ENCODE peak calls at places on chromosomes 3 and 15, in six cellular contexts. One of them, this sample, is unnamed. For H3K4me1, the result is how much of the 10 kb centered on the place peaks cover.

GRCh38 chr3:98917608-98918007 is 16.1 kb upstream of the DCBLD2 start:
- DNase-seq in Peyer's patch: no peak
- DNase-seq in astrocyte: no peak
- DNase-seq in uterus: no peak
- DNase-seq in BE2C: no peak
- DNase-seq in neural progenitor cell: no peak
- DNase-seq in this sample: no peak

GRCh38 chr3:153087595-153088566 is 74.1 kb upstream of the RAP2B start:
- DNase-seq in Peyer's patch: no peak
- DNase-seq in astrocyte: peak
- DNase-seq in uterus: no peak
- DNase-seq in BE2C: no peak
- DNase-seq in neural progenitor cell: no peak
- DNase-seq in this sample: no peak

GRCh38 chr3:64255941-64256340 is 30.7 kb upstream of the PRICKLE2 start:
- DNase-seq in Peyer's patch: no peak
- DNase-seq in astrocyte: no peak
- DNase-seq in uterus: no peak
- DNase-seq in BE2C: no peak
- DNase-seq in neural progenitor cell: no peak
- DNase-seq in this sample: no peak

GRCh38 chr3:178117641-178118040 is 418.6 kb upstream of the KCNMB2 start:
- DNase-seq in Peyer's patch: no peak
- DNase-seq in astrocyte: no peak
- DNase-seq in uterus: no peak
- DNase-seq in BE2C: no peak
- DNase-seq in neural progenitor cell: no peak
- DNase-seq in this sample: no peak

GRCh38 chr3:178485756-178486155 is 50.5 kb upstream of the KCNMB2 start:
- DNase-seq in Peyer's patch: no peak
- DNase-seq in astrocyte: peak
- DNase-seq in uterus: no peak
- DNase-seq in BE2C: no peak
- DNase-seq in neural progenitor cell: no peak
- DNase-seq in this sample: no peak

GRCh38 chr3:126493051-126493450 is 17.4 kb upstream of the ZXDC start:
- DNase-seq in Peyer's patch: no peak
- DNase-seq in astrocyte: no peak
- DNase-seq in uterus: no peak
- DNase-seq in BE2C: no peak
- DNase-seq in neural progenitor cell: no peak
- DNase-seq in this sample: no peak

GRCh38 chr3:77915341-77915740 is 875.4 kb downstream of the ROBO2 start:
- DNase-seq in Peyer's patch: no peak
- DNase-seq in astrocyte: no peak
- DNase-seq in uterus: no peak
- DNase-seq in BE2C: no peak
- DNase-seq in neural progenitor cell: no peak
- DNase-seq in this sample: no peak

GRCh38 chr15:77009646-77010311 is 14.9 kb downstream of the PSTPIP1 start:
- DNase-seq in Peyer's patch: peak
- DNase-seq in astrocyte: no peak
- DNase-seq in uterus: no peak
- DNase-seq in BE2C: no peak
- DNase-seq in neural progenitor cell: no peak
- DNase-seq in this sample: no peak

GRCh38 chr3:14432996-14433572 is 30.7 kb downstream of the SLC6A6 start:
- DNase-seq in Peyer's patch: no peak
- DNase-seq in astrocyte: no peak
- DNase-seq in uterus: no peak
- DNase-seq in BE2C: no peak
- DNase-seq in neural progenitor cell: no peak
- DNase-seq in this sample: no peak

GRCh38 chr15:86337071-86337470 is 257.4 kb downstream of the AGBL1 start:
- DNase-seq in Peyer's patch: no peak
- DNase-seq in astrocyte: no peak
- DNase-seq in uterus: no peak
- DNase-seq in BE2C: no peak
- DNase-seq in neural progenitor cell: no peak
- DNase-seq in this sample: no peak

GRCh38 chr3:123623346-123623880 is 38.6 kb upstream of the HACD2 start:
- DNase-seq in Peyer's patch: no peak
- DNase-seq in astrocyte: no peak
- DNase-seq in uterus: no peak
- DNase-seq in BE2C: no peak
- DNase-seq in neural progenitor cell: no peak
- DNase-seq in this sample: no peak

GRCh38 chr3:42660898-42661297 is 7.4 kb downstream of the ZBTB47 start:
- DNase-seq in Peyer's patch: no peak
- DNase-seq in astrocyte: no peak
- DNase-seq in uterus: no peak
- DNase-seq in BE2C: no peak
- DNase-seq in neural progenitor cell: no peak
- DNase-seq in this sample: no peak

GRCh38 chr3:149421764-149422163 is 44.3 kb upstream of the TM4SF1 start:
- DNase-seq in Peyer's patch: no peak
- DNase-seq in astrocyte: no peak
- DNase-seq in uterus: no peak
- DNase-seq in BE2C: no peak
- DNase-seq in neural progenitor cell: no peak
- DNase-seq in this sample: no peak

GRCh38 chr15:61171190-61171589 is 57.9 kb downstream of the RORA start:
- DNase-seq in Peyer's patch: no peak
- DNase-seq in astrocyte: no peak
- DNase-seq in uterus: no peak
- DNase-seq in BE2C: no peak
- DNase-seq in neural progenitor cell: no peak
- DNase-seq in this sample: no peak

GRCh38 chr15:57320543-57321220 is 55.6 kb upstream of the CGNL1 start:
- DNase-seq in Peyer's patch: no peak
- DNase-seq in astrocyte: peak
- DNase-seq in uterus: no peak
- DNase-seq in BE2C: no peak
- DNase-seq in neural progenitor cell: no peak
- DNase-seq in this sample: no peak

GRCh38 chr3:67018105-67018788 is 20.1 kb downstream of the KBTBD8 start:
- DNase-seq in Peyer's patch: peak
- DNase-seq in astrocyte: no peak
- DNase-seq in uterus: no peak
- DNase-seq in BE2C: no peak
- DNase-seq in neural progenitor cell: no peak
- DNase-seq in this sample: no peak

DNA sequence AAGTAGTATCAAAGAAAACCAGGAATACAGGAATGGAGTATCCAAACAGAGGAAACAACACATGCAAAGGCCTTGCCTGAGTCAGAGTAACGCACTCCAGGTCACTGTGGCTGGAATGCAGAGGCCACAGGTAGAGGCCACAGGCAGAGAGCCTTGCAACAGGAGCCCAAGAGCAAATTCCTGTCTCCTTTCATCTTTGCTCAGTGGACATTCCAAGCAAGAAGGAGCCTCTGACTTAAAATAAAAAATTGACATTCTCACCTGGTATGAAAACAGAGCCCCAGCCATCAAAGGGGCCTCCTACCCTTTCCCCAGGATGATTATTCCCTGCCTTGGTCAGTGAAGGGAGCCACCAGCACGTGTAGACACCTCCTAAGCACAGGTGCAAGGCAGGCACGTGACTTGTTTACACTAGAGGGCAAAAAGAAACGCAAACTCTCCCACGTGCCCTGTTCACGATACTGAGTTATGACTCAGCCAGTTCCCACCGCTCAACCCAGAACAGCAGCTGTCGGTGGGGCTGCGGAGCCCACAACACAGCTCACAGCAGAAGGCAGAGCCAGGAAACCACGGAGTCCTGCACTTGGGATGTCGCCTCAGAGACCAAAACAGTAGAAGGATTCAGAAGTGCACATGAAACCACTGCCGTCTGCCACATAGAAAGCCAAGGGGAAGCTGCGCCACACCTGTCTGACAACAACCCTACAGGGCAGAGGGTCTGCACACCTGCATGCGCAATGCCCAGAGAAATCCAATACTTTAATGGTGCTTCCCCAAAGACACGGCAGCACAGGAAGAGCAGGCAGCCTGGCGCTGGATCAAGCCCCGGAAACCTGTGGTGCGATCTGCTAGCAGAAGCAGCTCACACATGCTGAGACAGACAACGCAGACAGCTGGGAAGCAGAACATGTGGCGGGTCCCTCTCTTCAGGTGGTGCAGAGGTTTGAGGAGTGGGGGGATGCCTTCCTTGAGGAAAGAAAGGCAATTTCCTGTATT is 52.1 kb downstream of the ITGB5 start:
- DNase-seq in Peyer's patch: peak
- DNase-seq in astrocyte: peak
- DNase-seq in uterus: peak
- DNase-seq in BE2C: peak
- DNase-seq in neural progenitor cell: peak
- DNase-seq in this sample: no peak
- H3K4me1 ChIP-seq in Peyer's patch: under half
- H3K4me1 ChIP-seq in astrocyte: under half
- H3K4me1 ChIP-seq in uterus: under half
- H3K4me1 ChIP-seq in BE2C: half or more
- H3K4me1 ChIP-seq in neural progenitor cell: under half
- H3K4me1 ChIP-seq in this sample: under half

DNA sequence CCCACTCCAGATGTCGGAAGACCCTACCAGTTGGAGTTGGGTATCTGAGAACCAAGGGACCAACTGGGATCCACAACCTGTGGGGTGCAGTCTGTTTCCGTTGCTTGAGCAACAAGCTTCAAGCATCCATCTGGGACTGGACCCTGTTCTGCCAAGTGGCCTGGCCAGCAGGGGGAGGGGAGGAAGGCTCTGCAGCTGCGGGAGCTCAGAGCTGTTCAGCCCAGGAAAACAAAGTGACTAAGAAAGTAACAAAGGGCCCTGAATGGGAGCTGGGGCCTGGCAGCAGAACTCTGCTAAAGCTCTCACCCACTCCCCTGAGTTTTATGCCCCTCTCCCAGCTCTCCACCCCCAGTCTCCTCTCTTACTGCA is 2.7 kb downstream of the TYRO3 start:
- DNase-seq in Peyer's patch: no peak
- DNase-seq in astrocyte: peak
- DNase-seq in uterus: peak
- DNase-seq in BE2C: peak
- DNase-seq in neural progenitor cell: peak
- DNase-seq in this sample: no peak
- TF ChIP-seq CTCF in Peyer's patch: no peak
- TF ChIP-seq CTCF in astrocyte: no peak
- TF ChIP-seq CTCF in uterus: peak
- TF ChIP-seq CTCF in BE2C: peak
- TF ChIP-seq CTCF in neural progenitor cell: peak
- TF ChIP-seq CTCF in this sample: no peak

DNA sequence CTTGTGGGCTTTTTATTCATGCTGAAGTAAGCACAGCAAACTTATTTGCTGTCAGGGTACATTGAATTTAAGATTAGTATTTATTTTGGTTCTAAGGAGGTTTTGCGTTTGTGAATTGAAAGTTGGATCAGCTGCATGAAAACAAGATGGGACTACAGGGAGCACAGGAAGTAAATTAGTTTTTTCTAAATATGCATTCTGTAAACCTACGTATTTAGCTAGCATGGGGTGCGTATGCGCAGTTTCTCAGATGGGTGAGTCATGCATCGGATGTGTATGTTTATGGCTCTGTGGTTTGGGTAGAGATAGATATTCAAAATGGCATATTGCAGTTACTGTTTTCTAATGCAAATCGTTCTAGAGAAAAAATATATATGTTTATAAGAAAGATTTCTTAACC is 452.8 kb downstream of the IL5RA start:
- DNase-seq in Peyer's patch: no peak
- DNase-seq in astrocyte: peak
- DNase-seq in uterus: no peak
- DNase-seq in BE2C: no peak
- DNase-seq in neural progenitor cell: no peak
- DNase-seq in this sample: no peak
- H3K4me1 ChIP-seq in Peyer's patch: under half
- H3K4me1 ChIP-seq in astrocyte: under half
- H3K4me1 ChIP-seq in uterus: under half
- H3K4me1 ChIP-seq in BE2C: under half
- H3K4me1 ChIP-seq in neural progenitor cell: under half
- H3K4me1 ChIP-seq in this sample: under half

GRCh38 chr3:46908986-46909534 is 31.5 kb downstream of the PTH1R start:
- DNase-seq in Peyer's patch: no peak
- DNase-seq in astrocyte: no peak
- DNase-seq in uterus: peak
- DNase-seq in BE2C: no peak
- DNase-seq in neural progenitor cell: no peak
- DNase-seq in this sample: no peak

GRCh38 chr3:46909535-46910161 is 32.1 kb downstream of the PTH1R start:
- DNase-seq in Peyer's patch: peak
- DNase-seq in astrocyte: peak
- DNase-seq in uterus: peak
- DNase-seq in BE2C: peak
- DNase-seq in neural progenitor cell: peak
- DNase-seq in this sample: peak

GRCh38 chr3:46907960-46908293 is 30.4 kb downstream of the PTH1R start:
- DNase-seq in Peyer's patch: no peak
- DNase-seq in astrocyte: no peak
- DNase-seq in uterus: no peak
- DNase-seq in BE2C: no peak
- DNase-seq in neural progenitor cell: no peak
- DNase-seq in this sample: no peak

GRCh38 chr3:46907271-46907670 is 29.8 kb downstream of the PTH1R start:
- DNase-seq in Peyer's patch: peak
- DNase-seq in astrocyte: no peak
- DNase-seq in uterus: no peak
- DNase-seq in BE2C: no peak
- DNase-seq in neural progenitor cell: no peak
- DNase-seq in this sample: no peak

DNA sequence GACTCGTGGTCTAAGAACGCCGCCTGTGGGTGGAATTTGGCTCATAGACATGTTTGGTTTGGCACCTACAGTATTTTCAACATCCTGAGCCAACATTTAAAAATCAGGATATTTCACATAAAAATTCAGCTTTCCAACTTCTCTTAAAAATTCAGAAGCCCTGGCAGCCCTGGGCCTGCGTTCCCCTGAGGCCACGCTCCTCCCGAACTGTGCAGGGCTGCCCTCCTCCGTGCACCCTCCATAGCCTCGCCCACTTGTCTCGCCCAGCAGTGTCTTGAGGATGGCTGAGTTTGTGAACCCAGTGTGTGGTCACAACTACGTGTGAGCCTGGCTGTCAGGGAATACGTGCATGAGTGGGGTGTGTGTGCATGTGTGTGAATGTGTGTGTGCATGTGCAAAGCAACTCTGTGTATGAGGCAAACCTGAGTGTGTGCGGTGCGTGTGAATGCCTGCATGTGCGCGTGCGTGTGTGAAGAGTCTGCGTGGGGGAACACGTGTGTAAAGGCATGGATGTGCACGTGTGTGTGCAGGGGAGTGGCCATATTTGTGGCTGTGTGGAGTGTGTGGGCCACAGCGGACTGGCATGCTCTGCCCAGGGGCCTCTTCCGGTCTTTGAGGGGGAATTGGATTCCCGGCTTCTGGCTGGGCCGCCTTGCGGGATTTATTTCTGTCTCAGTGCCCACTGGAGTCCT is 30.9 kb downstream of the PTH1R start:
- DNase-seq in Peyer's patch: peak
- DNase-seq in astrocyte: peak
- DNase-seq in uterus: peak
- DNase-seq in BE2C: no peak
- DNase-seq in neural progenitor cell: no peak
- DNase-seq in this sample: no peak
- TF ChIP-seq CTCF in Peyer's patch: no peak
- TF ChIP-seq CTCF in astrocyte: no peak
- TF ChIP-seq CTCF in uterus: no peak
- TF ChIP-seq CTCF in BE2C: no peak
- TF ChIP-seq CTCF in neural progenitor cell: no peak
- TF ChIP-seq CTCF in this sample: no peak

GRCh38 chr15:101172421-101173097 is 79.3 kb downstream of the CHSY1 start:
- DNase-seq in Peyer's patch: no peak
- DNase-seq in astrocyte: no peak
- DNase-seq in uterus: no peak
- DNase-seq in BE2C: peak
- DNase-seq in neural progenitor cell: peak
- DNase-seq in this sample: no peak
- H3K4me1 ChIP-seq in Peyer's patch: under half
- H3K4me1 ChIP-seq in astrocyte: half or more
- H3K4me1 ChIP-seq in uterus: under half
- H3K4me1 ChIP-seq in BE2C: half or more
- H3K4me1 ChIP-seq in neural progenitor cell: under half
- H3K4me1 ChIP-seq in this sample: under half

This sample was measured in lung.